ENCODE peak calls at places on chromosomes 4 and X, in seven cellular contexts. One of them, this sample, is unnamed.

GRCh38 chr4:24988776-24989175 is 42.0 kb downstream of the LGI2 start:
- DNase-seq in GM10248: peak
- DNase-seq in NB4: peak
- DNase-seq in progenitor cell of endocrine pancreas: no peak
- DNase-seq in AG10803: peak
- DNase-seq in neural crest cell: no peak
- DNase-seq in tibial artery: no peak
- DNase-seq in this sample: peak

GRCh38 chrX:8323356-8323755 is 141.3 kb upstream of the VCX3B start:
- DNase-seq in neural crest cell: no peak
- DNase-seq in progenitor cell of endocrine pancreas: no peak
- DNase-seq in AG10803: no peak
- DNase-seq in NB4: peak
- DNase-seq in tibial artery: no peak
- DNase-seq in GM10248: no peak
- DNase-seq in this sample: no peak

GRCh38 chr4:82268050-82268825 is 105.6 kb downstream of the HNRNPD start:
- DNase-seq in progenitor cell of endocrine pancreas: peak
- DNase-seq in tibial artery: peak
- DNase-seq in neural crest cell: peak
- DNase-seq in NB4: peak
- DNase-seq in AG10803: peak
- DNase-seq in GM10248: peak
- DNase-seq in this sample: peak

GRCh38 chrX:39705299-39705698 is 392.5 kb downstream of the BCOR start:
- DNase-seq in progenitor cell of endocrine pancreas: no peak
- DNase-seq in AG10803: peak
- DNase-seq in neural crest cell: no peak
- DNase-seq in GM10248: no peak
- DNase-seq in tibial artery: peak
- DNase-seq in NB4: peak
- DNase-seq in this sample: no peak

GRCh38 chr4:3176625-3177229 is 72.2 kb upstream of the MSANTD1 start:
- DNase-seq in GM10248: no peak
- DNase-seq in AG10803: no peak
- DNase-seq in tibial artery: no peak
- DNase-seq in NB4: no peak
- DNase-seq in neural crest cell: no peak
- DNase-seq in progenitor cell of endocrine pancreas: no peak
- DNase-seq in this sample: no peak

GRCh38 chr4:100098681-100099080 is 91.6 kb downstream of the DDIT4L start:
- DNase-seq in tibial artery: no peak
- DNase-seq in AG10803: no peak
- DNase-seq in progenitor cell of endocrine pancreas: no peak
- DNase-seq in neural crest cell: no peak
- DNase-seq in GM10248: no peak
- DNase-seq in NB4: no peak
- DNase-seq in this sample: no peak

GRCh38 chr4:30716671-30717207 is 3.4 kb upstream of the PCDH7 start:
- DNase-seq in GM10248: peak
- DNase-seq in tibial artery: no peak
- DNase-seq in NB4: no peak
- DNase-seq in AG10803: no peak
- DNase-seq in progenitor cell of endocrine pancreas: no peak
- DNase-seq in neural crest cell: peak
- DNase-seq in this sample: peak

GRCh38 chr4:96305030-96305429 is 465.1 kb downstream of the PDHA2 start:
- DNase-seq in NB4: no peak
- DNase-seq in neural crest cell: no peak
- DNase-seq in progenitor cell of endocrine pancreas: no peak
- DNase-seq in GM10248: no peak
- DNase-seq in AG10803: no peak
- DNase-seq in tibial artery: no peak
- DNase-seq in this sample: no peak

GRCh38 chrX:7107968-7108480 is 39.5 kb upstream of the STS start:
- DNase-seq in GM10248: no peak
- DNase-seq in AG10803: no peak
- DNase-seq in neural crest cell: no peak
- DNase-seq in tibial artery: no peak
- DNase-seq in NB4: no peak
- DNase-seq in progenitor cell of endocrine pancreas: no peak
- DNase-seq in this sample: no peak
- TF ChIP-seq CTCF in GM10248: no peak
- TF ChIP-seq CTCF in AG10803: no peak
- TF ChIP-seq CTCF in neural crest cell: no peak
- TF ChIP-seq CTCF in tibial artery: no peak
- TF ChIP-seq CTCF in NB4: no peak
- TF ChIP-seq CTCF in progenitor cell of endocrine pancreas: no peak
- TF ChIP-seq CTCF in this sample: no peak

DNA sequence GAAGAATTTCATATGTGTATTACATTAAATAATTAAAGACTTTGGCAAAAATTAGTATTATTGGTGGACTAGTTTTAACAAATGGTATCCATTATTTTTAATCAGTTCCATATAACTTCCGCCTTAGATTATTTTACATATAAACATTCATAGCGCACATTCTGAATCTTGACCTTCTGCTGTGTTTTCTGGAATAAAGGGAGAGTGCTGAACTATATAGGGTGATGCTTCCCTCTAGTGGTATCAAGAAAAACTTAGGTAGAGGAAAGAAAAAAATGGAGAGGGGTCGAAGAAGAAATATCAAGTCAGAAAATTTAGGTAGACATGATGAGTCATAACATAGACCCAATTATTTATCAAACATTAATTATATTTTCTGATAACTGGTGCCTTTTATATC is 155.6 kb upstream of the PACRGL start:
- DNase-seq in tibial artery: no peak
- DNase-seq in GM10248: no peak
- DNase-seq in progenitor cell of endocrine pancreas: no peak
- DNase-seq in AG10803: peak
- DNase-seq in NB4: peak
- DNase-seq in neural crest cell: no peak
- DNase-seq in this sample: no peak
- TF ChIP-seq CTCF in tibial artery: peak
- TF ChIP-seq CTCF in GM10248: peak
- TF ChIP-seq CTCF in progenitor cell of endocrine pancreas: peak
- TF ChIP-seq CTCF in AG10803: peak
- TF ChIP-seq CTCF in NB4: peak
- TF ChIP-seq CTCF in neural crest cell: peak
- TF ChIP-seq CTCF in this sample: no peak

DNA sequence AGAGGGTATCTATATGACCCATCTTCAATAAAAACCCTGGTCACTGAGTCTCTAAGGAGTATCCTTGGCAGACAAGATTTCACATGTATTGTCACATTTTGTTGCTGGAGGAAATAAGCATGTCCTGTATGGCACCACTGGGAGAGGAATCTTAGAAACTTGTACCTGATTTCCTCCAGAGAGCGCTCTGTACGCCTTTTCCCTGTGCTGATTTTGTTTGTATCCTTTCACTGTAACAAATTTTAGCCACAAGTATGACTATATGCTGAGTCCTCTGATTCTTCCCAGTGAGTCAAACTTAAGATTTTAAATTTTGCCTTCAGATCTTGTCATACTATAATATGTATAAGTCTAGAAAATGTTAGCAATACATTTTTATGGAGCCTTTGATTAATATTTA is 102.8 kb downstream of the ITIH6 start:
- DNase-seq in GM10248: no peak
- DNase-seq in tibial artery: no peak
- DNase-seq in NB4: no peak
- DNase-seq in progenitor cell of endocrine pancreas: no peak
- DNase-seq in AG10803: no peak
- DNase-seq in neural crest cell: no peak
- DNase-seq in this sample: no peak
- TF ChIP-seq CTCF in GM10248: no peak
- TF ChIP-seq CTCF in tibial artery: no peak
- TF ChIP-seq CTCF in NB4: no peak
- TF ChIP-seq CTCF in progenitor cell of endocrine pancreas: no peak
- TF ChIP-seq CTCF in AG10803: no peak
- TF ChIP-seq CTCF in neural crest cell: no peak
- TF ChIP-seq CTCF in this sample: no peak

GRCh38 chrX:129461801-129462456 is 61.4 kb downstream of the SMARCA1 start:
- DNase-seq in progenitor cell of endocrine pancreas: no peak
- DNase-seq in neural crest cell: no peak
- DNase-seq in GM10248: no peak
- DNase-seq in NB4: no peak
- DNase-seq in AG10803: no peak
- DNase-seq in tibial artery: no peak
- DNase-seq in this sample: no peak

DNA sequence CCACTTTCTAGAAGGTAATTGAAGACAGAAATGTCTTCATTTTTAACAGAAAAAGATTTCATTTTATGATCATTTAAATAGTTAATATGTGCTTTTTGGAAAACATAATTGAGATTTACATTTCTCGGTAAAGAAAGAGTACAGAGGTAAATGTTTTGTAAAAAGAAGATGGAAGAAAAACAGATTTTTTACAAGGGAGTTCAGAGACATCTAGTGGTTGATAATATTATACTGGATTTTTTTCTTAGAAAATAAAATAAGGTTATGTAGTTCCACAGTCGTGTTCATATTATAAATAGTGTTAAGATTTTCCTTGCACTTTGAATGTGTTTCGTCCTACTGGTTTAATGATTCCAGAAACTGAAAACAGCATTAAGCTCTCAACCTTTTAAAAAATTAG is 60.6 kb downstream of the SMARCA1 start:
- DNase-seq in tibial artery: no peak
- DNase-seq in NB4: no peak
- DNase-seq in neural crest cell: no peak
- DNase-seq in GM10248: no peak
- DNase-seq in AG10803: no peak
- DNase-seq in progenitor cell of endocrine pancreas: no peak
- DNase-seq in this sample: no peak
- TF ChIP-seq CTCF in tibial artery: no peak
- TF ChIP-seq CTCF in NB4: no peak
- TF ChIP-seq CTCF in neural crest cell: peak
- TF ChIP-seq CTCF in GM10248: no peak
- TF ChIP-seq CTCF in AG10803: no peak
- TF ChIP-seq CTCF in progenitor cell of endocrine pancreas: peak
- TF ChIP-seq CTCF in this sample: no peak